ENCODE peak calls at places on chromosomes 3 and 15, in five cellular contexts. L, M, S, D and V are unnamed samples.
A peak's percentile ranks its signal among the peaks of the same experiment; 100 is the strongest.

GRCh38 chr3:43213631-43214030 is 72.7 kb upstream of the SNRK start:
- DNase-seq in D (no peak), M (no peak), S (no peak), L (no peak), V (no peak)

GRCh38 chr15:61480863-61481262 is 251.8 kb upstream of the RORA start:
- DNase-seq in L (no peak), M (no peak), D (no peak), S (no peak), V (no peak)

GRCh38 chr3:16171009-16171408 is 3.5 kb upstream of the GALNT15 start:
- DNase-seq in S (no peak), L (no peak), D (no peak), M (no peak), V (no peak)

GRCh38 chr3:153284282-153284938 is 122.4 kb downstream of the RAP2B start:
- DNase-seq in D (peak; percentile 73), M (peak; percentile 77), S (no peak), L (no peak), V (peak; percentile 79)

GRCh38 chr3:11641683-11642407 is 1.9 kb downstream of the VGLL4 start:
- DNase-seq in L (no peak), M (no peak), S (no peak), D (peak; percentile 76), V (no peak)

GRCh38 chr3:157807286-157807685 is 298.9 kb downstream of the SHOX2 start:
- DNase-seq in M (no peak), L (no peak), S (no peak), D (no peak), V (no peak)

GRCh38 chr3:196165850-196166249 is 45.4 kb downstream of the ZDHHC19 start:
- DNase-seq in S (no peak), L (no peak), M (no peak), D (no peak), V (no peak)

GRCh38 chr3:138625707-138626365 is 17.3 kb downstream of the FAIM start:
- DNase-seq in M (no peak), L (no peak), S (no peak), D (peak; percentile 7), V (peak; percentile 79)

GRCh38 chr3:114685053-114685630 is 391.3 kb downstream of the TIGIT start:
- DNase-seq in S (no peak), D (no peak), L (no peak), M (no peak), V (no peak)

GRCh38 chr15:70164910-70165791 is 67.4 kb upstream of the TLE3 start:
- DNase-seq in M (no peak), D (no peak), L (no peak), S (no peak), V (no peak)

GRCh38 chr3:188303286-188303799 is 149.4 kb downstream of the LPP start:
- DNase-seq in D (no peak), L (no peak), M (no peak), S (no peak), V (no peak)

GRCh38 chr3:146166450-146167222 is 5.7 kb upstream of the PLOD2 start:
- DNase-seq in S (no peak), M (no peak), L (no peak), D (peak; percentile 67), V (peak; percentile 41)

DNA sequence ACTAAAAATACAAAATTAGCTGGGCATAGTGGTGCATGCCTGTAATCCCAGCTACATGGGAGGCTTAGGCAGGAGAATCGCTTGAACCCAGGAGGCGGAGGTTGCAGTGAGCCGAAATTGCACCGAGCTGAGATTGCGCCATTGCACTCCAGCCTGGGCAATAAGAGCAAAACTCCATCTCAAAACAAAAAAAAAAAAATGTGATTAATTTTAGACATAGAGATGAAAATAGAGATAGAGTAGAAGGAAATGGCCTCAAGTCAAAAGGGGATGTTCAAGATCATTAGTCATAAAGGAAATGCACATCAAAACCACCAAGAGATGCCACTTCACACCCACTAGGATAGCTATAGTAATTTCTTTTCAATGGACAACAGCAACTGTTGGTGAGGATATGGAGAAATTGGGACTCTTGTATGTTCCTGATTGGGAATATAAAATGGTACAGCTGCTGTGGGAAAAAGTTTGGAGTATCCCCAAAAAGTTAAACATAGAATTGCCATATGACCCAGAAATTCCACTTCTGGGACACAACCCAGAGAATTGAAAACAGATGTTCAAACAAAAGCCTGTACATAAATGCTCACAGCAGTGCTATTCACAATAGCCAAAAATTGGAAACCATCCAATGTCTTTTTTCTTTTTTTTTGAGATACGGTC is 55.4 kb downstream of the ABHD2 start:
- DNase-seq in L (no peak), D (peak; percentile 88), M (no peak), S (no peak), V (no peak)
- H3K27ac ChIP-seq in L (no peak overlapping the region), D (peak overlapping the region; percentile 68), M (peak overlapping the region; percentile 71), S (no peak overlapping the region), V (peak overlapping the region; percentile 12)

DNA sequence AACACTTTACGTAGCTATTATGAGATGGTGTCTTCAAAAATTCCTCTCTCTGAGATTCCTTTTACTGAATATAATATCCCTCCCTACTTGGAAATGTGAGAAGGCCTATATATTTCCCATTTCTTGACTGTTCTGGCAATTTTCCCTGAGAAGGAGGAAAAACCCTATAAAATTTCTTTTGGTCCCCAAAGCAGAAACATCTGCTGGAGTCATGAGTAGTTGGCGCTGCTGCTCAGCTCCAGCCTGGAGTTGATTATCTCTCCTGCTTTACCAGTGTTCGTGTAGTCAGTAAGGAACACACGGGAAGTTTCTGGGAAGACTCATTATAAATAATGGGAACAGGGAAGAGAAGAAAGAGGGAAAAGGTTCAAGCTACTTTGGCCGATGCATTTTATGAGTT is 680.1 kb downstream of the EPHA3 start:
- DNase-seq in L (no peak), M (no peak), D (no peak), S (no peak), V (no peak)
- H3K27ac ChIP-seq in L (no peak overlapping the region), M (no peak overlapping the region), D (no peak overlapping the region), S (no peak overlapping the region), V (no peak overlapping the region)

DNA sequence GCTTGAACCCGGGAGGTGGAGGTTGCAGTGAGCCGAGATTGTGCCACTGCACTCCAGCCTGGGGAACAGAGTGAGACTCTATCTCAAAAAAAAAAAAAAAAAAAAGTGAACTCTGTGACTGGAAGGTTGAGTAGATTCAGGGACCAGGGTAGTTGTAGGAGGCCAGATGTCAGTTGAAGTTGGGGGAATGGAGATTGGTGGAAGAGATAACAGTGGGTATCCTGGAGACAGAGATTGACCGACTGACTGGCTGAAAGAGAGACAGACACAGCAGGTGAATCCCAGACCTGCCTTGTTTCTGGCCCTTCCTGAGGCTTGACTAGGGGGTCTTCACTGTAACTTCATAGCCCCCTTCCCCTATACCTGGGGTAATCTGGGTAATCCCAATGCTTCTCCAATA is 22.1 kb upstream of the RNU6-1 start:
- DNase-seq in S (no peak), M (no peak), D (no peak), L (no peak), V (no peak)
- H3K27ac ChIP-seq in S (no peak overlapping the region), M (no peak overlapping the region), D (no peak overlapping the region), L (no peak overlapping the region), V (no peak overlapping the region)

DNA sequence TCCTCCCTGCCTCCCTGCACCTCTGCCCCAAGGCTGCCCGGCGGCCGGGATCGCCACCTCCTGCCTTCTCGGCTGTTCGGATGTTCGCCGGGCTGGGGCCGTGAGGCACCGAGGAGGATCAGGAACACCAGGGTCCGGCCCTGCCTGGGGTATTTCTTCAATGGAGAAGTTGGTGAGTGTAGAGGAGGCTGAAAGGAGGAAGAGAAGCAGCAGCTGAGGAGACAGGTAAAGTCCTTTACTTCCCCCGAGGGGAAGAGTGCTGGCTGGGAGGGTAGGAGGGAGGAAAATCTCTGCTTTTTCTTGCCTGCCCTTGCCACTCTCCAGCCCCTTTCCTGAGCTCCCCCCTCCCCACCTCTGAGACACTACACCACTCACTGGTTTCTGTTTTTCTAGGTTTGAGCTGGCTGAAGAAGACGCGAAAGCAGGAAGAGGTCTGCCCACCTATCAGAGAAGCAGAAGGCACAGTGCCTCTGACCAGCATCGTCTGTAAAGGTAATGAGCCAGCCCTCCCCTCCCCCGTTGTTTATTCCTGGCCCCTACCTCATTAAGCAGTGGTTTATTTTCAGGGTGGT is 519 bp downstream of the ASB7 start:
- DNase-seq in M (no peak), S (peak; percentile 47), D (peak; percentile 38), L (no peak), V (no peak)
- H3K27ac ChIP-seq in M (peak overlapping the region; percentile 92), S (no peak overlapping the region), D (peak overlapping the region; percentile 71), L (no peak overlapping the region), V (peak overlapping the region; percentile 63)

GRCh38 chr3:172313671-172314070 is 134.6 kb downstream of the GHSR start:
- DNase-seq in D (no peak), S (no peak), L (no peak), M (no peak), V (no peak)
- H3K27ac ChIP-seq in D (no peak overlapping the region), S (no peak overlapping the region), L (no peak overlapping the region), M (peak overlapping the region; percentile 15), V (peak overlapping the region; percentile 39)

GRCh38 chr3:64158334-64158733 is 66.9 kb downstream of the PRICKLE2 start:
- DNase-seq in M (no peak), L (no peak), D (no peak), S (no peak), V (no peak)
- H3K27ac ChIP-seq in M (no peak overlapping the region), L (no peak overlapping the region), D (no peak overlapping the region), S (no peak overlapping the region), V (no peak overlapping the region)